ENCODE peak calls at places on chromosomes 5 and 9, in five cellular contexts. I is CD8-positive, alpha-beta T cell; E is posterior cingulate gyrus; G is germinal center; W is activated CD4-positive, alpha-beta memory T cell treated with anti-CD3 and anti-CD28 coated beads for 36 hours. T is an unnamed sample.

GRCh38 chr5:143229426-143229895 is 174.0 kb downstream of the NR3C1 start:
- DNase-seq in I (peak), E (no peak), W (peak), G (peak), T (no peak)

GRCh38 chr5:58037899-58038298 is 422.0 kb downstream of the PLK2 start:
- DNase-seq in E (no peak), G (no peak), W (no peak), I (no peak), T (no peak)

GRCh38 chr5:143516249-143516648 is 112.8 kb upstream of the NR3C1 start:
- DNase-seq in I (no peak), G (peak), E (no peak), W (no peak), T (no peak)

GRCh38 chr5:75626959-75627358 is 15.7 kb downstream of the ANKDD1B start:
- DNase-seq in I (no peak), E (no peak), W (no peak), G (no peak), T (no peak)

GRCh38 chr5:138716456-138716924 is 36.7 kb upstream of the CTNNA1 start:
- DNase-seq in I (no peak), W (no peak), E (no peak), G (no peak), T (no peak)

GRCh38 chr9:20284601-20285289 is 337.6 kb downstream of the MLLT3 start:
- DNase-seq in W (no peak), I (no peak), G (no peak), E (peak), T (no peak)

GRCh38 chr5:38344891-38345290 is 86.5 kb downstream of the EGFLAM start:
- DNase-seq in G (no peak), I (no peak), W (no peak), E (no peak), T (no peak)

GRCh38 chr5:38697013-38697412 is 140.6 kb upstream of the LIFR start:
- DNase-seq in W (no peak), E (no peak), G (no peak), I (no peak), T (no peak)

GRCh38 chr9:124215551-124215910 is 42.2 kb upstream of the NEK6 start:
- DNase-seq in E (no peak), I (no peak), G (no peak), W (peak), T (no peak)

T was measured in naive B cell.